ENCODE peak calls at places on chromosome 9, in ten cellular contexts. F is GM12865, A is suprapubic skin, D is astrocyte of the spinal cord, N is DND-41, V is WTC11, Z is HFF-Myc, E is Calu3, G is MM.1S, S is AG10803. P is an unnamed sample.

GRCh38 chr9:69919461-69920061 is 98.9 kb downstream of the CFAP95 start:
- DNase-seq in F (peak; percentile 55), A (no peak), D (peak; percentile 73), N (no peak), V (no peak), Z (peak; percentile 42), E (no peak), G (peak; percentile 75), S (peak; percentile 71), P (peak; percentile 58)

GRCh38 chr9:74284596-74284995 is 212.5 kb upstream of the RORB start:
- DNase-seq in F (no peak), A (no peak), D (no peak), N (no peak), V (no peak), Z (no peak), E (no peak), G (no peak), S (no peak), P (no peak)

GRCh38 chr9:78626971-78627370 is 330.0 kb downstream of the PSAT1 start:
- DNase-seq in F (no peak), A (no peak), D (no peak), N (no peak), V (no peak), Z (no peak), E (no peak), G (no peak), S (peak; percentile 31), P (no peak)

GRCh38 chr9:105541838-105542237 is 16.1 kb upstream of the FKTN start:
- DNase-seq in F (peak; percentile 73), A (no peak), D (no peak), N (no peak), V (no peak), Z (no peak), E (no peak), G (no peak), S (no peak), P (peak; percentile 13)

GRCh38 chr9:126521089-126521488 is 92.6 kb upstream of the LMX1B start:
- DNase-seq in F (no peak), A (no peak), D (no peak), N (no peak), V (no peak), Z (no peak), E (no peak), G (no peak), S (no peak), P (no peak)

GRCh38 chr9:105369911-105370310 is 77.9 kb upstream of the FSD1L start:
- DNase-seq in F (no peak), A (no peak), D (no peak), N (no peak), V (no peak), Z (no peak), E (no peak), G (no peak), S (no peak), P (no peak)

GRCh38 chr9:72661401-72662135 is 140.2 kb downstream of the TMC1 start:
- DNase-seq in F (no peak), A (no peak), D (peak; percentile 57), N (no peak), V (no peak), Z (no peak), E (no peak), G (no peak), S (peak; percentile 75), P (no peak)

GRCh38 chr9:109907810-109908458 is 127.9 kb downstream of the PALM2AKAP2 start:
- DNase-seq in F (no peak), A (no peak), D (no peak), N (no peak), V (no peak), Z (no peak), E (no peak), G (no peak), S (no peak), P (no peak)

GRCh38 chr9:27945386-27945785 is 372.1 kb upstream of the C9orf72 start:
- DNase-seq in F (no peak), A (no peak), D (peak; percentile 38), N (no peak), V (no peak), Z (no peak), E (no peak), G (no peak), S (peak; percentile 1), P (no peak)

GRCh38 chr9:19022206-19022605 is 10.8 kb downstream of the SAXO1 start:
- DNase-seq in F (no peak), A (no peak), D (no peak), N (no peak), V (no peak), Z (no peak), E (no peak), G (no peak), S (peak; percentile 15), P (no peak)

GRCh38 chr9:130236436-130236985 is 29.0 kb upstream of the HMCN2 start:
- DNase-seq in F (no peak), A (no peak), D (no peak), N (no peak), V (no peak), Z (no peak), E (no peak), G (no peak), S (no peak), P (no peak)

GRCh38 chr9:15873573-15874177 is 320.8 kb downstream of the CCDC171 start:
- DNase-seq in F (peak; percentile 55), A (no peak), D (peak; percentile 77), N (no peak), V (no peak), Z (peak; percentile 43), E (no peak), G (peak; percentile 48), S (peak; percentile 66), P (peak; percentile 6)

GRCh38 chr9:4386819-4387218 is 87.0 kb upstream of the GLIS3 start:
- DNase-seq in F (peak; percentile 52), A (no peak), D (no peak), N (no peak), V (no peak), Z (no peak), E (peak; percentile 8), G (no peak), S (no peak), P (no peak)

GRCh38 chr9:105973811-105974407 is 279.6 kb downstream of the TMEM38B start:
- DNase-seq in F (no peak), A (no peak), D (peak; percentile 64), N (no peak), V (no peak), Z (no peak), E (no peak), G (no peak), S (peak; percentile 75), P (no peak)

GRCh38 chr9:112642126-112642525 is 75.8 kb downstream of the INIP start:
- DNase-seq in F (no peak), A (no peak), D (no peak), N (no peak), V (no peak), Z (no peak), E (no peak), G (no peak), S (no peak), P (no peak)
- TF ChIP-seq CTCF in F (no peak), A (no peak), D (no peak), N (no peak), V (no peak), Z (no peak), E (no peak), G (no peak), S (no peak), P (no peak)

GRCh38 chr9:131999692-132000551 is 79.7 kb downstream of the MED27 start:
- DNase-seq in F (no peak), A (no peak), D (peak; percentile 87), N (no peak), V (no peak), Z (peak; percentile 27), E (no peak), G (no peak), S (peak; percentile 65), P (no peak)
- TF ChIP-seq CTCF in F (no peak), A (no peak), D (peak; percentile 30), N (no peak), V (no peak), Z (no peak), E (no peak), G (no peak), S (no peak), P (no peak)

GRCh38 chr9:93907551-93908199 is 47.5 kb downstream of the BARX1 start:
- DNase-seq in F (no peak), A (no peak), D (no peak), N (no peak), V (no peak), Z (no peak), E (no peak), G (no peak), S (no peak), P (no peak)

GRCh38 chr9:93910196-93910595 is 45.0 kb downstream of the BARX1 start:
- DNase-seq in F (no peak), A (no peak), D (no peak), N (no peak), V (no peak), Z (no peak), E (no peak), G (no peak), S (no peak), P (no peak)

GRCh38 chr9:93910598-93910997 is 44.6 kb downstream of the BARX1 start:
- DNase-seq in F (no peak), A (no peak), D (no peak), N (no peak), V (no peak), Z (no peak), E (no peak), G (no peak), S (no peak), P (no peak)

GRCh38 chr9:93908591-93909241 is 46.4 kb downstream of the BARX1 start:
- DNase-seq in F (no peak), A (no peak), D (no peak), N (no peak), V (no peak), Z (no peak), E (peak; percentile 18), G (peak; percentile 13), S (no peak), P (no peak)

DNA sequence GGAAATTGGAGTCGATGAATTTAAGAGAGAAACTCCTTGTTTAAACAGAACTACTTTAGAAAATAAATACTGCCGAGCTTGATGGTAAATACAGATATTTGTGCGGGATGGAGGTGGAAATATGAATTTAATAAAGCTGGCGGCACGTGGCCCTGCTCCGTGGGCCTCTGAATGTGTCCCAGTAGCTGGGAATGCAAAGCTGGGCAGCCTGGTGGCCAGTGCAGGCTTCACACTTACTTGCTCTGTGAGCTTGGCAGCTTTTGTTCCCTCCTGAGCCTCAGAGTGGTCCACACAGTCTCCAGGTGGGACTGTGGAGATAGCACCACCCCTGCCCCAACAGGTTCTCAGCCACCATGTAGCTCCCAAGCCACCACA is 45.9 kb downstream of the BARX1 start:
- DNase-seq in F (no peak), A (no peak), D (no peak), N (no peak), V (no peak), Z (no peak), E (no peak), G (no peak), S (no peak), P (no peak)
- TF ChIP-seq CTCF in F (no peak), A (no peak), D (no peak), N (no peak), V (no peak), Z (no peak), E (no peak), G (no peak), S (no peak), P (no peak)

DNA sequence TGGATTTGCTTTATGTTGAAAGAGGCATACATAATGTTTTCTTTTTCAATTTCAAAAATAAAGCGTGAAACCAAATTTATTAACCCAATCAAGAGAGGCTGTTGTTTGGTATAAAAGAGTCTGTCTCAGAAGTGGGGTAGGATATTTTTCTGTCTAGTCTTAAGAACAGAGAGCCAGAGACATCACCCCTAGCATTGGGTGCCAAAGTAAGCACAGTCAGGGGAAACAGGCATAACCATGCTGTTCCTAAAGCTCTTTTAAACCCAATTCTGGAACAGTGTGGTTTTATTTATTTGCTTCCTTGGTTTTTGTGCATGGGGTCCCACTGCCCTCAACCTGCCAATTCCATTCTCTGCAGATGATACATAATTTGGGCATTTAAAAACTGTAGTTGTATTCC is 88.2 kb downstream of the UBE2R2 start:
- DNase-seq in F (no peak), A (no peak), D (no peak), N (no peak), V (no peak), Z (no peak), E (no peak), G (no peak), S (no peak), P (no peak)
- TF ChIP-seq CTCF in F (no peak), A (no peak), D (no peak), N (no peak), V (no peak), Z (no peak), E (no peak), G (no peak), S (no peak), P (no peak)

P was measured in GM13977.